ENCODE peak calls at places on chromosomes 3 and 15, in seven cellular contexts. One of them, this sample, is unnamed.

GRCh38 chr15:57485869-57486268 is 105.8 kb upstream of the MYZAP start:
- DNase-seq in osteocyte: no peak
- DNase-seq in adrenal gland: peak
- DNase-seq in uterus: no peak
- DNase-seq in stomach: peak
- DNase-seq in B cell: no peak
- DNase-seq in A549: peak
- DNase-seq in this sample: no peak

GRCh38 chr15:98375513-98376360 is 272.6 kb upstream of the IGF1R start:
- DNase-seq in osteocyte: peak
- DNase-seq in adrenal gland: no peak
- DNase-seq in uterus: peak
- DNase-seq in stomach: no peak
- DNase-seq in B cell: no peak
- DNase-seq in A549: no peak
- DNase-seq in this sample: no peak

GRCh38 chr3:29478671-29479070 is 197.8 kb downstream of the RBMS3 start:
- DNase-seq in osteocyte: no peak
- DNase-seq in adrenal gland: no peak
- DNase-seq in uterus: no peak
- DNase-seq in stomach: no peak
- DNase-seq in B cell: no peak
- DNase-seq in A549: no peak
- DNase-seq in this sample: no peak

GRCh38 chr15:92391640-92392039 is 2.0 kb upstream of the ST8SIA2 start:
- DNase-seq in osteocyte: no peak
- DNase-seq in adrenal gland: no peak
- DNase-seq in uterus: no peak
- DNase-seq in stomach: no peak
- DNase-seq in B cell: no peak
- DNase-seq in A549: peak
- DNase-seq in this sample: no peak

GRCh38 chr3:192128060-192128459 is 599.3 kb downstream of the FGF12 start:
- DNase-seq in osteocyte: no peak
- DNase-seq in adrenal gland: no peak
- DNase-seq in uterus: no peak
- DNase-seq in stomach: no peak
- DNase-seq in B cell: no peak
- DNase-seq in A549: no peak
- DNase-seq in this sample: no peak

GRCh38 chr15:52424856-52425431 is 103.7 kb downstream of the MYO5A start:
- DNase-seq in osteocyte: no peak
- DNase-seq in adrenal gland: no peak
- DNase-seq in uterus: no peak
- DNase-seq in stomach: no peak
- DNase-seq in B cell: no peak
- DNase-seq in A549: no peak
- DNase-seq in this sample: no peak

GRCh38 chr15:94126999-94127398 is 104.4 kb upstream of the MCTP2 start:
- DNase-seq in osteocyte: no peak
- DNase-seq in adrenal gland: no peak
- DNase-seq in uterus: no peak
- DNase-seq in stomach: no peak
- DNase-seq in B cell: no peak
- DNase-seq in A549: no peak
- DNase-seq in this sample: no peak

GRCh38 chr3:26307192-26307591 is 315.4 kb upstream of the LRRC3B start:
- DNase-seq in osteocyte: no peak
- DNase-seq in adrenal gland: no peak
- DNase-seq in uterus: no peak
- DNase-seq in stomach: no peak
- DNase-seq in B cell: no peak
- DNase-seq in A549: no peak
- DNase-seq in this sample: no peak

GRCh38 chr3:157026091-157026490 is 133.9 kb downstream of the CCNL1 start:
- DNase-seq in osteocyte: no peak
- DNase-seq in adrenal gland: no peak
- DNase-seq in uterus: no peak
- DNase-seq in stomach: no peak
- DNase-seq in B cell: no peak
- DNase-seq in A549: no peak
- DNase-seq in this sample: peak

GRCh38 chr3:56917740-56918568 is 116.2 kb upstream of the ARHGEF3 start:
- DNase-seq in osteocyte: no peak
- DNase-seq in adrenal gland: no peak
- DNase-seq in uterus: no peak
- DNase-seq in stomach: no peak
- DNase-seq in B cell: peak
- DNase-seq in A549: no peak
- DNase-seq in this sample: no peak

GRCh38 chr3:190340071-190340470 is 17.8 kb upstream of the CLDN1 start:
- DNase-seq in osteocyte: no peak
- DNase-seq in adrenal gland: no peak
- DNase-seq in uterus: no peak
- DNase-seq in stomach: no peak
- DNase-seq in B cell: no peak
- DNase-seq in A549: no peak
- DNase-seq in this sample: no peak

DNA sequence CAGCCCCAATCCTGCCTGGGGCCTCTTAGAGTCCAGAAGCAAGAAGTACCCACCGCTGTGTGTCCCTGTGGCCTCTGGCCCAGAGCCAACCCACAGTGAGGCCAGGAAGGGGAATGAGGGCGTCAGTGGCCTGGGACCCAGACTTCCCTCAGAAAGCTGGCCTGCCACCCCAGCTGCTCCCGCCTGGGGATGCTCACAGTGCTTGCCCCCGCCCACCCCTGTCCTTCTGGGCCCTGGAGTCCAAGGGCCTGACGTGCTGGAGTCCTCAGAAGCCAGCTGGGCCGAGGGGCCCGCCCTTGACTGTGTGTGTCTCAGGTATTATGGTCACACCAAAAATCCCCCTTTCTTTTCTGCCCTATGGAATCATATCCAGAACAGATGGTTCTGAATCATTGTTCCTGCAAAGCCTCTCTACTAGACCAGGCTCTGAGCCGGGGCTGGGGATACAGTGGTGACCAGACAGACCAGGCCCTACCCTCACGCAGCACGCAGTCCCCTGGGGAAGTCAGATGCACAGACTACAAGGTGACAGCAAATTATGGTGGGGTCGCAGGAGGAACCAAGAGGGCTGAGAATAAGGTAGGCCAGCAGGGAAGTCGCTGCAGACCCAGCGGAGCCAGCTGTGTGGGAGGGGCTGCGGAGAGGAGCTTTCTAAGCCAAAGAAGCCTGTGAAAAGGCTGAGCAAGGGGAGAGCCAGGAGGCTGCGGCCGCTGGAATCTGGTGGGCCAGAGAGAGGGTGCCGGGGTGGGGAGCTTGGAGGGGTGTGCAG is 99.1 kb downstream of the VGLL4 start:
- DNase-seq in osteocyte: no peak
- DNase-seq in adrenal gland: no peak
- DNase-seq in uterus: no peak
- DNase-seq in stomach: peak
- DNase-seq in B cell: no peak
- DNase-seq in A549: no peak
- DNase-seq in this sample: no peak
- TF ChIP-seq CTCF in osteocyte: no peak
- TF ChIP-seq CTCF in adrenal gland: no peak
- TF ChIP-seq CTCF in uterus: no peak
- TF ChIP-seq CTCF in stomach: no peak
- TF ChIP-seq CTCF in B cell: no peak
- TF ChIP-seq CTCF in A549: no peak
- TF ChIP-seq CTCF in this sample: no peak

GRCh38 chr3:184040010-184040409 is 8.5 kb downstream of the HTR3D start:
- DNase-seq in osteocyte: no peak
- DNase-seq in adrenal gland: peak
- DNase-seq in uterus: no peak
- DNase-seq in stomach: peak
- DNase-seq in B cell: no peak
- DNase-seq in A549: peak
- DNase-seq in this sample: no peak
- TF ChIP-seq CTCF in osteocyte: peak
- TF ChIP-seq CTCF in adrenal gland: peak
- TF ChIP-seq CTCF in uterus: no peak
- TF ChIP-seq CTCF in stomach: no peak
- TF ChIP-seq CTCF in B cell: no peak
- TF ChIP-seq CTCF in A549: peak
- TF ChIP-seq CTCF in this sample: peak

DNA sequence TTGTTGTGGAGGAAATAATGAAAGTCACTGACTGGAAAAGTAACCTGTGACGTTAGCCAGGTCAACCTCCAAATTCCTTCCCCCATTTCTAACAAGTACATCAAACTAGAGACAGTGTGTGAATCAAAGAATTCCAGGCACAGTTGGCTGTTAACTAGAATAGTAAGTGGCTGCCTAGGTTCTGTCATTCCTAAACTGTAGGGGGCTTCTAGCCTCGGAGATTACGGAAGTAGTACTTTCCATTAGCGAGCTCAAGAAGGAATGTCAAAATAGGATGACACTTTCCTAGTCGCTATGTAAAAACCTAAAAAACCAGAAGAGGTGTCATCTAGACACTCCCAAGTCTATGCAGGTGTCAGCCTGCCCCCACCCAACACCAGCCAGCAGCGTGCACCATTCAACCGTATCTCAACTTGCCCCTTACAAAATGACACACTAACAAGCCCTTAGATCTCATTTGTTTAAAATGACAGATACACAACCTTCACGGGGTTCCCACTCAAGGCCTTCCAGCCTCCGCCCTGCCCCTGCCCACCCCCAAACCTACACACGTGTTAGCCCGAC is 910 bp downstream of the INO80 start:
- DNase-seq in osteocyte: no peak
- DNase-seq in adrenal gland: no peak
- DNase-seq in uterus: no peak
- DNase-seq in stomach: no peak
- DNase-seq in B cell: no peak
- DNase-seq in A549: peak
- DNase-seq in this sample: no peak
- TF ChIP-seq CTCF in osteocyte: peak
- TF ChIP-seq CTCF in adrenal gland: no peak
- TF ChIP-seq CTCF in uterus: no peak
- TF ChIP-seq CTCF in stomach: no peak
- TF ChIP-seq CTCF in B cell: no peak
- TF ChIP-seq CTCF in A549: no peak
- TF ChIP-seq CTCF in this sample: peak

GRCh38 chr3:121436641-121437040 is 109.1 kb downstream of the POLQ start:
- DNase-seq in osteocyte: no peak
- DNase-seq in adrenal gland: no peak
- DNase-seq in uterus: no peak
- DNase-seq in stomach: no peak
- DNase-seq in B cell: no peak
- DNase-seq in A549: no peak
- DNase-seq in this sample: no peak
- TF ChIP-seq CTCF in osteocyte: no peak
- TF ChIP-seq CTCF in adrenal gland: no peak
- TF ChIP-seq CTCF in uterus: no peak
- TF ChIP-seq CTCF in stomach: no peak
- TF ChIP-seq CTCF in B cell: no peak
- TF ChIP-seq CTCF in A549: no peak
- TF ChIP-seq CTCF in this sample: no peak